ENCODE peak calls at places on chromosomes 1 and 21, in nine cellular contexts. N, E, M, U, S, T, Y, Z and I are unnamed samples.

GRCh38 chr1:209751627-209752231 is 4.1 kb upstream of the TRAF3IP3 start:
- DNase-seq in S (no peak), N (peak), M (no peak), U (no peak), E (no peak), Y (no peak), T (no peak), Z (no peak), I (no peak)

GRCh38 chr1:205057808-205058575 is 15.0 kb downstream of the CNTN2 start:
- DNase-seq in M (no peak), Y (no peak), N (no peak), E (no peak), T (no peak), Z (no peak), S (no peak), U (no peak), I (no peak)

GRCh38 chr1:182556279-182556678 is 32.8 kb downstream of the RNASEL start:
- DNase-seq in U (no peak), T (no peak), Z (no peak), E (no peak), M (no peak), Y (no peak), N (no peak), S (no peak), I (no peak)

GRCh38 chr1:94579876-94580294 is 38.3 kb upstream of the F3 start:
- DNase-seq in E (no peak), U (peak), Z (no peak), Y (peak), N (no peak), M (no peak), S (no peak), T (peak), I (no peak)

GRCh38 chr1:226607821-226608220 is 59.3 kb downstream of the STUM start:
- DNase-seq in Z (no peak), E (no peak), Y (no peak), U (no peak), N (no peak), S (no peak), T (no peak), M (no peak), I (no peak)

GRCh38 chr1:51878616-51879336 is at the start of gene NRDC:
- DNase-seq in T (peak), M (peak), U (peak), Z (peak), E (peak), N (peak), Y (peak), S (peak), I (peak)

GRCh38 chr1:245953876-245954660 is 553.0 kb downstream of the SMYD3 start:
- DNase-seq in M (no peak), Y (no peak), U (peak), Z (no peak), E (no peak), T (peak), S (no peak), N (no peak), I (no peak)

GRCh38 chr1:29448456-29449317 is 212.4 kb downstream of the PTPRU start:
- DNase-seq in S (no peak), N (no peak), Z (peak), T (no peak), E (no peak), M (no peak), Y (no peak), U (no peak), I (no peak)

GRCh38 chr1:6948416-6948815 is 163.2 kb downstream of the CAMTA1 start:
- DNase-seq in Y (no peak), U (no peak), T (no peak), M (no peak), S (no peak), E (no peak), N (no peak), Z (no peak), I (no peak)

GRCh38 chr1:40352126-40352525 is 21.4 kb upstream of the SMAP2 start:
- DNase-seq in U (no peak), T (no peak), M (no peak), Y (no peak), N (no peak), Z (no peak), S (no peak), E (no peak), I (no peak)

GRCh38 chr1:30255111-30255510 is 468.3 kb downstream of the MATN1 start:
- DNase-seq in U (no peak), Y (no peak), S (no peak), N (no peak), M (no peak), E (no peak), T (no peak), Z (no peak), I (no peak)

GRCh38 chr1:145847827-145848226 is 2.4 kb downstream of the NUDT17 start:
- DNase-seq in U (no peak), E (no peak), Y (no peak), N (no peak), Z (no peak), M (no peak), S (no peak), T (no peak), I (no peak)

GRCh38 chr1:54310439-54311328 is 95.5 kb downstream of the SSBP3 start:
- DNase-seq in U (peak), S (no peak), N (no peak), T (peak), Y (peak), M (peak), E (peak), Z (no peak), I (no peak)

GRCh38 chr1:85628791-85629531 is 48.4 kb downstream of the CCN1 start:
- DNase-seq in M (peak), N (no peak), Y (peak), E (no peak), U (peak), S (peak), T (peak), Z (no peak), I (no peak)

GRCh38 chr1:95002657-95003432 is 69.9 kb downstream of the ALG14 start:
- DNase-seq in Z (no peak), T (no peak), E (no peak), U (peak), S (no peak), N (no peak), M (no peak), Y (peak), I (no peak)

GRCh38 chr1:200033511-200034261 is 6.2 kb downstream of the NR5A2 start:
- DNase-seq in M (no peak), U (no peak), N (no peak), E (no peak), S (peak), T (no peak), Z (no peak), Y (no peak), I (no peak)

GRCh38 chr1:28867850-28868249 is 46.5 kb upstream of the EPB41 start:
- DNase-seq in S (no peak), N (no peak), M (no peak), T (no peak), Y (no peak), E (no peak), Z (no peak), U (no peak), I (no peak)

GRCh38 chr21:42003051-42003461 is 7.1 kb downstream of the ZBTB21 start:
- DNase-seq in S (no peak), M (no peak), E (no peak), Y (no peak), T (peak), Z (no peak), N (peak), U (no peak), I (peak)

GRCh38 chr1:240029418-240029817 is 62.3 kb upstream of the FMN2 start:
- DNase-seq in T (peak), Y (peak), E (no peak), M (no peak), U (peak), N (no peak), S (no peak), Z (no peak), I (no peak)

GRCh38 chr1:233394860-233395717 is 67.6 kb downstream of the MAP3K21 start:
- DNase-seq in Z (no peak), Y (peak), M (no peak), E (peak), T (peak), U (peak), N (no peak), S (no peak), I (no peak)

GRCh38 chr21:15276243-15276642 is 211.4 kb upstream of the NRIP1 start:
- DNase-seq in S (no peak), Z (no peak), T (no peak), N (no peak), U (no peak), Y (no peak), M (no peak), E (no peak), I (no peak)

GRCh38 chr1:5578690-5579089 is 413.5 kb downstream of the NPHP4 start:
- DNase-seq in T (no peak), N (no peak), Y (no peak), Z (no peak), E (no peak), M (peak), S (no peak), U (no peak), I (no peak)

GRCh38 chr1:58720680-58721079 is 20.8 kb upstream of the MYSM1 start:
- DNase-seq in Z (no peak), M (no peak), E (no peak), S (no peak), N (no peak), Y (no peak), T (no peak), U (no peak), I (no peak)

GRCh38 chr21:38181101-38181500 is 75.7 kb upstream of the KCNJ15 start:
- DNase-seq in N (no peak), S (no peak), Z (no peak), E (no peak), M (no peak), T (no peak), Y (peak), U (no peak), I (no peak)

GRCh38 chr1:154501423-154502065 is 475 bp upstream of the TDRD10 start:
- DNase-seq in S (no peak), T (no peak), M (peak), E (no peak), Y (no peak), N (no peak), Z (peak), U (no peak), I (no peak)

GRCh38 chr1:71572038-71572437 is 491.2 kb upstream of the ZRANB2 start:
- DNase-seq in E (no peak), Y (no peak), Z (no peak), M (no peak), N (no peak), S (no peak), T (no peak), U (no peak), I (no peak)

GRCh38 chr1:99652881-99653281 is 7.0 kb downstream of the PALMD start:
- DNase-seq in U (no peak), E (no peak), T (no peak), S (no peak), Y (peak), N (no peak), M (no peak), Z (no peak), I (no peak)